ENCODE peak calls at places on chromosomes 3 and 15, in six cellular contexts. A, Y, W, C, U and D are unnamed samples.

GRCh38 chr15:20349774-20350498 is 191.7 kb downstream of the GOLGA6L6 start:
- DNase-seq in A (no peak), Y (no peak), W (no peak), C (no peak), U (no peak), D (peak)

GRCh38 chr3:138296639-138297038 is 33.0 kb downstream of the NME9 start:
- DNase-seq in A (no peak), Y (no peak), W (no peak), C (no peak), U (no peak), D (peak)

GRCh38 chr3:133525435-133525834 is 48.1 kb upstream of the CDV3 start:
- DNase-seq in A (no peak), Y (no peak), W (no peak), C (peak), U (no peak), D (no peak)

GRCh38 chr3:184740509-184741258 is 28.8 kb upstream of the MAGEF1 start:
- DNase-seq in A (no peak), Y (no peak), W (peak), C (peak), U (peak), D (peak)

GRCh38 chr3:105811518-105812193 is 57.2 kb downstream of the CBLB start:
- DNase-seq in A (no peak), Y (no peak), W (no peak), C (no peak), U (no peak), D (no peak)

GRCh38 chr3:197151562-197151961 is 121.9 kb upstream of the MELTF start:
- DNase-seq in A (no peak), Y (no peak), W (peak), C (peak), U (peak), D (no peak)

GRCh38 chr3:150555859-150556436 is 9.4 kb downstream of the EIF2A start:
- DNase-seq in A (no peak), Y (no peak), W (no peak), C (no peak), U (no peak), D (no peak)

GRCh38 chr3:172317984-172318383 is 130.3 kb downstream of the GHSR start:
- DNase-seq in A (no peak), Y (no peak), W (peak), C (peak), U (peak), D (peak)

GRCh38 chr15:94747510-94747909 is 516.1 kb downstream of the MCTP2 start:
- DNase-seq in A (no peak), Y (no peak), W (no peak), C (no peak), U (no peak), D (no peak)

GRCh38 chr15:94744080-94744793 is 512.9 kb downstream of the MCTP2 start:
- DNase-seq in A (peak), Y (no peak), W (no peak), C (no peak), U (no peak), D (no peak)

GRCh38 chr15:94745371-94745770 is 514.0 kb downstream of the MCTP2 start:
- DNase-seq in A (peak), Y (no peak), W (peak), C (no peak), U (no peak), D (no peak)

GRCh38 chr15:94739639-94740038 is 508.3 kb downstream of the MCTP2 start:
- DNase-seq in A (no peak), Y (no peak), W (no peak), C (no peak), U (no peak), D (no peak)

GRCh38 chr15:94743668-94744067 is 512.3 kb downstream of the MCTP2 start:
- DNase-seq in A (no peak), Y (no peak), W (no peak), C (no peak), U (no peak), D (no peak)
- H2AFZ ChIP-seq in A (no peak), Y (no peak), W (no peak), C (no peak), U (no peak), D (no peak)

GRCh38 chr3:27507111-27507510 is 22.9 kb upstream of the SLC4A7 start:
- DNase-seq in A (no peak), Y (no peak), W (no peak), C (peak), U (no peak), D (peak)

GRCh38 chr3:27501759-27502158 is 17.6 kb upstream of the SLC4A7 start:
- DNase-seq in A (no peak), Y (no peak), W (no peak), C (no peak), U (no peak), D (no peak)

GRCh38 chr3:27508421-27508820 is 24.2 kb upstream of the SLC4A7 start:
- DNase-seq in A (no peak), Y (no peak), W (no peak), C (no peak), U (no peak), D (peak)

GRCh38 chr3:27507515-27508266 is 23.5 kb upstream of the SLC4A7 start:
- DNase-seq in A (no peak), Y (no peak), W (peak), C (peak), U (peak), D (no peak)

DNA sequence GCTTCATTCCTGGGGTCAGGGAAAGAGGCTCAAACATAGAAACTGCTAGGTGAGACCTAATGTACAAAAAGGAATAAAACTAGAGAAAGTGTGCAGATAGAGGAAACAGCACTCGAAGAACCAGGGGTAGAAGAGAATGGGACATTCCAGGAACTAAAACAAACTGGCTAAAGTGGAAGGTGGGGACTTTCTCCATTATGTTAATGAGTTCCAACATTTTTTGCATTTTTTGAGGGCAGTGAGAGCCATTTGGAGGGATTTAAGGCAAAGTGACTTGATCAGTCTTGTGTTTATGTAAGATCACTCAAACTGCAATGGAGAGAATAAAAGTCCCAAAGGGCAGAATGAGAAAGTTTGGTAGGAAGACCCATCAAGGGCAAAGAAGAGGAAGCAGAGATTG is 20.6 kb upstream of the SLC4A7 start:
- DNase-seq in A (no peak), Y (no peak), W (peak), C (no peak), U (no peak), D (no peak)
- H2AFZ ChIP-seq in A (peak), Y (no peak), W (no peak), C (no peak), U (no peak), D (peak)

GRCh38 chr3:31361391-31362273 is 171.1 kb upstream of the STT3B start:
- DNase-seq in A (peak), Y (peak), W (peak), C (peak), U (peak), D (peak)
- H2AFZ ChIP-seq in A (peak), Y (peak), W (no peak), C (no peak), U (no peak), D (no peak)

DNA sequence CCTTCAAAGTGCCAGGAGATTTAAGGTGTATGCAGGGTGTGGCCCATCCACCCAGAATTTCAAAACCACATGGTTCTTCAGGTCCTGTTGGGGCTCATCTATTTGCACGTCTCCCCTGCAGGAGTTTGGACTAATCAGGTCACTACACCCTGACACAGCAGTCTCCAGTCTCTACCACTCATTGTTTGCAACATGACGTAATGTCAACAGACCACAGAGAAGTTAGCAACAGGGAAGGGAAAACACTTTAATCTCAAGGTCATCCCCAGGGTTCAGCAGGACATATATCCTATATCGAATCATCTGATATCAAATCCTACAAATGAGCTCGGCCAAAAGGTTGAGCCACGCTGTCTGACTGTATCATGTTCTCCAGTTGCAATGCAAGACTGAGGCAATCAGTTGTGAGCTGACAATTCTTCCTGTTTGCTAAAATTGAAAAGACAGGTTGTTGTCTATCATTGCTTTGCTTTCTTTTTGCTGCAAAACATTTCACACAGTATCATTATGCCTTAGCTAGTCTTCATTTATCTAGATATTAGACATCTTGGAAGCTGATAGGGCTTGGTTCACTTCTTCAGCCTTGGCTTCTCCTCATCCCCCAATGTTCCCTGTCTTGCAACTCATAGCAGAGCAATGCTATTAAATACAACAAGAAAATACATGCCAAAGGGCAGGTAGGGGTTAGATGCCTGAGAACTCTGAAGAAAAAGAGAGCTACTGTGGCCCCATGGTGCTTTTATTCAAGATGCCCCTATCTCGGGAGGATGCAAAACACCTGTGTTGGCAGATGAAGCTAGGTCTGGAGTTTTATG is 13.4 kb upstream of the LEKR1 start:
- DNase-seq in A (no peak), Y (no peak), W (peak), C (peak), U (peak), D (no peak)
- H2AFZ ChIP-seq in A (no peak), Y (no peak), W (no peak), C (peak), U (no peak), D (no peak)

GRCh38 chr3:70703305-70704102 is 391.1 kb upstream of the MDFIC2 start:
- DNase-seq in A (peak), Y (no peak), W (no peak), C (no peak), U (no peak), D (no peak)

DNA sequence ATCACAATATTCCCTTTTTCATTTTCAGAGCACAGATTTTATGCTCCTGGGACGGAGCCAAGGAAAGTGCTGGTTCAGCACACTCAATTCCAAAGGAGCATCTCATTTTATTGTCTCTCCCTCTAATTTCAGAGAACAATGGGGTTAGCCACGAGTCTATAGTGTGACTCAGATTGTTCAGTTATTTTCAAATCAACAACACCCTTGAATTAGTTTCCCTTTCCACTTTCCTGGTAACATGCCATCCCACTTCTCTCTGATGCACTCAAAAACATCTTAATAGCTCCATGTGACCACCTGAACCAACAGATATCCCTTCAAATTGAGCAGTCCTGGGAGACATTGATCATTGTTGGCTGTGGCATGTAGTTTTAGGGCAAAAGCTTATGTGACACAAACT is 389.7 kb upstream of the MDFIC2 start:
- DNase-seq in A (no peak), Y (no peak), W (peak), C (no peak), U (no peak), D (peak)
- H2AFZ ChIP-seq in A (peak), Y (no peak), W (no peak), C (no peak), U (no peak), D (no peak)